ENCODE peak calls at places on chromosome X, in four cellular contexts. One of them, this sample, is unnamed.

GRCh38 chrX:123184858-123185251 is 777 bp downstream of the GRIA3 start:
- ATAC-seq in HepG2: no peak
- ATAC-seq in A549: no peak
- ATAC-seq in K562: no peak
- ATAC-seq in this sample: peak; percentile 22

GRCh38 chrX:111445485-111445884 is 33.5 kb upstream of the DCX start:
- ATAC-seq in HepG2: no peak
- ATAC-seq in A549: peak; percentile 34
- ATAC-seq in K562: peak; percentile 71
- ATAC-seq in this sample: no peak

GRCh38 chrX:127782904-127783303 is 269.3 kb downstream of the ACTRT1 start:
- ATAC-seq in HepG2: no peak
- ATAC-seq in A549: no peak
- ATAC-seq in K562: no peak
- ATAC-seq in this sample: no peak

GRCh38 chrX:142663330-142664095 is 362.2 kb upstream of the SPANXN4 start:
- ATAC-seq in HepG2: no peak
- ATAC-seq in A549: no peak
- ATAC-seq in K562: no peak
- ATAC-seq in this sample: no peak

GRCh38 chrX:133495464-133496391 is 80.4 kb upstream of the GPC4 start:
- ATAC-seq in HepG2: no peak
- ATAC-seq in A549: no peak
- ATAC-seq in K562: no peak
- ATAC-seq in this sample: peak; percentile 80

GRCh38 chrX:25427873-25428555 is 412.2 kb upstream of the ARX start:
- ATAC-seq in HepG2: peak; percentile 69
- ATAC-seq in A549: no peak
- ATAC-seq in K562: no peak
- ATAC-seq in this sample: no peak

GRCh38 chrX:108216405-108216804 is 124.8 kb downstream of the ATG4A start:
- ATAC-seq in HepG2: no peak
- ATAC-seq in A549: no peak
- ATAC-seq in K562: no peak
- ATAC-seq in this sample: no peak

GRCh38 chrX:71917621-71918341 is 7.1 kb downstream of the NHSL2 start:
- ATAC-seq in HepG2: no peak
- ATAC-seq in A549: no peak
- ATAC-seq in K562: no peak
- ATAC-seq in this sample: no peak

GRCh38 chrX:70444326-70445196 is at the start of gene DLG3:
- ATAC-seq in HepG2: peak; percentile 63
- ATAC-seq in A549: peak; percentile 72
- ATAC-seq in K562: peak; percentile 81
- ATAC-seq in this sample: peak; percentile 66

GRCh38 chrX:43096830-43097229 is 318.9 kb upstream of the PPP1R2C start:
- ATAC-seq in HepG2: no peak
- ATAC-seq in A549: no peak
- ATAC-seq in K562: no peak
- ATAC-seq in this sample: no peak

GRCh38 chrX:96729868-96730643 is 45.4 kb downstream of the DIAPH2 start:
- ATAC-seq in HepG2: no peak
- ATAC-seq in A549: no peak
- ATAC-seq in K562: no peak
- ATAC-seq in this sample: no peak

GRCh38 chrX:150972450-150972849 is 10.7 kb upstream of the HMGB3 start:
- ATAC-seq in HepG2: no peak
- ATAC-seq in A549: no peak
- ATAC-seq in K562: no peak
- ATAC-seq in this sample: no peak

GRCh38 chrX:9604111-9604907 is 139.5 kb downstream of the TBL1X start:
- ATAC-seq in HepG2: no peak
- ATAC-seq in A549: no peak
- ATAC-seq in K562: no peak
- ATAC-seq in this sample: peak; percentile 43

GRCh38 chrX:137565921-137566745 is at the start of gene ZIC3:
- ATAC-seq in HepG2: no peak
- ATAC-seq in A549: no peak
- ATAC-seq in K562: no peak
- ATAC-seq in this sample: peak; percentile 77

GRCh38 chrX:94430091-94430490 is 756.1 kb downstream of the FAM133A start:
- ATAC-seq in HepG2: no peak
- ATAC-seq in A549: no peak
- ATAC-seq in K562: no peak
- ATAC-seq in this sample: no peak

GRCh38 chrX:100964362-100964761 is 5.1 kb upstream of the ARL13A start:
- ATAC-seq in HepG2: no peak
- ATAC-seq in A549: no peak
- ATAC-seq in K562: no peak
- ATAC-seq in this sample: no peak

GRCh38 chrX:16807548-16807947 is 21.3 kb downstream of the TXLNG start:
- ATAC-seq in HepG2: peak; percentile 70
- ATAC-seq in A549: peak; percentile 82
- ATAC-seq in K562: peak; percentile 49
- ATAC-seq in this sample: no peak

GRCh38 chrX:1558761-1559468 is 21.9 kb upstream of the P2RY8 start:
- ATAC-seq in HepG2: no peak
- ATAC-seq in A549: peak; percentile 60
- ATAC-seq in K562: no peak
- ATAC-seq in this sample: no peak

GRCh38 chrX:40145001-40145631 is 47.4 kb upstream of the BCOR start:
- ATAC-seq in HepG2: no peak
- ATAC-seq in A549: no peak
- ATAC-seq in K562: no peak
- ATAC-seq in this sample: no peak

GRCh38 chrX:23749576-23749975 is 6.5 kb upstream of the ACOT9 start:
- ATAC-seq in HepG2: no peak
- ATAC-seq in A549: no peak
- ATAC-seq in K562: no peak
- ATAC-seq in this sample: no peak

GRCh38 chrX:114774691-114775090 is 190.8 kb downstream of the HTR2C start:
- ATAC-seq in HepG2: no peak
- ATAC-seq in A549: no peak
- ATAC-seq in K562: no peak
- ATAC-seq in this sample: no peak

GRCh38 chrX:19569930-19570329 is 54.6 kb upstream of the MAP3K15 start:
- ATAC-seq in HepG2: no peak
- ATAC-seq in A549: no peak
- ATAC-seq in K562: no peak
- ATAC-seq in this sample: no peak

GRCh38 chrX:65582450-65583082 is 48.0 kb upstream of the LAS1L start:
- ATAC-seq in HepG2: no peak
- ATAC-seq in A549: peak; percentile 15
- ATAC-seq in K562: peak; percentile 77
- ATAC-seq in this sample: no peak

GRCh38 chrX:39067866-39068265 is 266.6 kb downstream of the MID1IP1 start:
- ATAC-seq in HepG2: no peak
- ATAC-seq in A549: no peak
- ATAC-seq in K562: no peak
- ATAC-seq in this sample: no peak

GRCh38 chrX:43939187-43939926 is 33.8 kb downstream of the NDP start:
- ATAC-seq in HepG2: no peak
- ATAC-seq in A549: no peak
- ATAC-seq in K562: no peak
- ATAC-seq in this sample: no peak

GRCh38 chrX:152904151-152905080 is 6.5 kb downstream of the ZNF185 start:
- ATAC-seq in HepG2: peak; percentile 65
- ATAC-seq in A549: peak; percentile 52
- ATAC-seq in K562: peak; percentile 85
- ATAC-seq in this sample: no peak

GRCh38 chrX:153645921-153646481 is 1.0 kb upstream of the DUSP9 start:
- ATAC-seq in HepG2: peak; percentile 6
- ATAC-seq in A549: no peak
- ATAC-seq in K562: no peak
- ATAC-seq in this sample: no peak

GRCh38 chrX:2707334-2707760 is 16.3 kb downstream of the CD99 start:
- ATAC-seq in HepG2: peak; percentile 90
- ATAC-seq in A549: peak; percentile 89
- ATAC-seq in K562: no peak
- ATAC-seq in this sample: peak; percentile 73
- TF ChIP-seq CTCF in HepG2: peak; percentile 58
- TF ChIP-seq CTCF in A549: no peak
- TF ChIP-seq CTCF in K562: no peak
- TF ChIP-seq CTCF in this sample: no peak

GRCh38 chrX:52934704-52935468 is 23.4 kb downstream of the FAM156A start:
- ATAC-seq in HepG2: peak; percentile 92
- ATAC-seq in A549: peak; percentile 92
- ATAC-seq in K562: peak; percentile 99
- ATAC-seq in this sample: peak; percentile 99
- TF ChIP-seq EP300 in HepG2: no peak
- TF ChIP-seq EP300 in A549: no peak
- TF ChIP-seq EP300 in K562: no peak
- TF ChIP-seq EP300 in this sample: no peak

GRCh38 chrX:7941390-7942042 is 14.3 kb upstream of the PNPLA4 start:
- ATAC-seq in HepG2: peak; percentile 43
- ATAC-seq in A549: no peak
- ATAC-seq in K562: peak; percentile 42
- ATAC-seq in this sample: no peak
- TF ChIP-seq CTCF in HepG2: peak; percentile 44
- TF ChIP-seq CTCF in A549: peak; percentile 33
- TF ChIP-seq CTCF in K562: no peak
- TF ChIP-seq CTCF in this sample: peak; percentile 32

GRCh38 chrX:41960142-41960541 is 36.8 kb upstream of the CASK start:
- ATAC-seq in HepG2: no peak
- ATAC-seq in A549: no peak
- ATAC-seq in K562: no peak
- ATAC-seq in this sample: no peak
- TF ChIP-seq EP300 in HepG2: no peak
- TF ChIP-seq EP300 in A549: no peak
- TF ChIP-seq EP300 in K562: no peak
- TF ChIP-seq EP300 in this sample: no peak

DNA sequence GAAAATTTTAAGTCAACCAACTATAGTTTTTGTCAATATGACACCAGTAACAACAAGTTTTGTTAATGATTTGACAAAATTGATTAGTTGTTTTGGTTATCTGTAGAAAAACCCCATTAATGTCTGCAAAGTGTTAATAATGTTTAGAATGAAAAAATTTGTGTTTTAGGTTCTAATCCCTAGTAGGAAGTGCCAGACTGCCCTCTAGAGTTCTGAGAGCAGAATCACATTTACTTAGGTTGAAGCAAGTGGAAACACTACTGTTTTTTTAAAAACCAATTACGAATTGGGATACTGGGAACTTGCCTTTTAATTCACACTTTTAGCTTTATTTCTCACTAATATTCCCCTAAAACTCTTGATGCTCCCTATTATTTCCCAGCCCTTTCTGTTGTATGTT is 101.1 kb upstream of the CYLC1 start:
- ATAC-seq in HepG2: no peak
- ATAC-seq in A549: no peak
- ATAC-seq in K562: no peak
- ATAC-seq in this sample: no peak
- TF ChIP-seq CTCF in HepG2: peak; percentile 32
- TF ChIP-seq CTCF in A549: peak; percentile 28
- TF ChIP-seq CTCF in K562: no peak
- TF ChIP-seq CTCF in this sample: no peak

DNA sequence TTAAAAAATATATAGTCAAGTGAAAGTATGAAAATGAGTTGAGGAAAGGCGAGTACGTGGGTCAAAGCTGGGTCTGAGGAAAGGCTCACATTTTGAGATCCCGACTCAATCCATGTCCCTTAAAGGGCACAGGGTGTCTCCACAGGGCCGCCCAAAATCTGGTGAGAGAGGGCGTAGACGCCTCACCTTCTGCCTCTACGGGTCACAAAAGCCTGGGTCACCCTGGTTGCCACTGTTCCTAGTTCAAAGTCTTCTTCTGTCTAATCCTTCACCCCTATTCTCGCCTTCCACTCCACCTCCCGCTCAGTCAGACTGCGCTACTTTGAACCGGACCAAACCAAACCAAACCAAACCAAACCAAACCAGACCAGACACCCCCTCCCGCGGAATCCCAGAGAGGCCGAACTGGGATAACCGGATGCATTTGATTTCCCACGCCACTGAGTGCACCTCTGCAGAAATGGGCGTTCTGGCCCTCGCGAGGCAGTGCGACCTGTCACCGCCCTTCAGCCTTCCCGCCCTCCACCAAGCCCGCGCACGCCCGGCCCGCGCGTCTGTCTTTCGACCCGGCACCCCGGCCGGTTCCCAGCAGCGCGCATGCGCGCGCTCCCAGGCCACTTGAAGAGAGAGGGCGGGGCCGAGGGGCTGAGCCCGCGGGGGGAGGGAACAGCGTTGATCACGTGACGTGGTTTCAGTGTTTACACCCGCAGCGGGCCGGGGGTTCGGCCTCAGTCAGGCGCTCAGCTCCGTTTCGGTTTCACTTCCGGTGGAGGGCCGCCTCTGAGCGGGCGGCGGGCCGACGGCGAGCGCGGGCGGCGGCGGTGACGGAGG is at the start of gene FMR1:
- ATAC-seq in HepG2: peak; percentile 92
- ATAC-seq in A549: peak; percentile 85
- ATAC-seq in K562: peak; percentile 87
- ATAC-seq in this sample: peak; percentile 95
- TF ChIP-seq EP300 in HepG2: no peak
- TF ChIP-seq EP300 in A549: no peak
- TF ChIP-seq EP300 in K562: no peak
- TF ChIP-seq EP300 in this sample: no peak

DNA sequence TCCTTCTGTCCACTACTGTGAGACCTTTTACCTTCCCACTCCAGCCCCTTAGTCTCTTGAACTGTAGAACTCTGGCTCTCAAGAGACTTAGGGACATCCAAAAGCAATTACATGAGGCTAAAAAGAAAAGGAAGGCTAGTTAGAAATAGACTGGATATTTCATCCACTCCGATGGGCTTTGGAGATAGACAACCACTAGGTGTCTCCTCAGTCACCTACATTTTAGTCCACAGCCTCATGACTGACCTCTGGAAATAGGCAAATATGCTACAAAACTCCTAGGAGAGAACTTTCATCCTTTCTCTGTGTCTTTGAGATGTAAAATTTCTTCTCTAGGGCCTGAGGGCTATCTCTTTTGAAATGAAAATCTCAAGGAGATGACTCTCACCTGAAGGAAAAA is 45.1 kb upstream of the LAMP2 start:
- ATAC-seq in HepG2: peak; percentile 86
- ATAC-seq in A549: peak; percentile 74
- ATAC-seq in K562: peak; percentile 89
- ATAC-seq in this sample: no peak
- TF ChIP-seq CTCF in HepG2: peak; percentile 60
- TF ChIP-seq CTCF in A549: peak; percentile 62
- TF ChIP-seq CTCF in K562: peak; percentile 49
- TF ChIP-seq CTCF in this sample: no peak

This sample was measured in gastroesophageal sphincter.